ENCODE peak calls at places on chromosomes 16 and 17, in nine cellular contexts. I is fibroblast of the aortic adventitia; D is HFFc6; C is fibroblast of mammary gland; O is stomach; B is IMR-90; V is activated CD8-positive, alpha-beta T cell treated with anti-CD3 and anti-CD28 coated beads for 36 hours; T is nephron progenitor cell; N is esophagus squamous epithelium. P is an unnamed sample.
A peak's percentile ranks its signal among the peaks of the same experiment; 100 is the strongest.

GRCh38 chr16:31513126-31513525 is 4.9 kb upstream of the RUSF1 start:
- DNase-seq in I (peak; percentile 5), D (peak; percentile 82), C (peak; percentile 49), O (no peak), B (peak; percentile 68), V (no peak), T (no peak), N (no peak), P (no peak)

GRCh38 chr16:84868829-84869457 is 49.2 kb downstream of the CRISPLD2 start:
- DNase-seq in I (no peak), D (no peak), C (no peak), O (no peak), B (no peak), V (no peak), T (no peak), N (no peak), P (no peak)

GRCh38 chr16:89595330-89596060 is 17.9 kb upstream of the DPEP1 start:
- DNase-seq in I (no peak), D (no peak), C (no peak), O (no peak), B (no peak), V (no peak), T (no peak), N (no peak), P (no peak)

GRCh38 chr16:79644977-79645667 is 44.6 kb upstream of the MAF start:
- DNase-seq in I (no peak), D (no peak), C (no peak), O (no peak), B (no peak), V (no peak), T (no peak), N (no peak), P (no peak)

GRCh38 chr16:30350134-30350871 is 4.8 kb downstream of the CD2BP2 start:
- DNase-seq in I (no peak), D (no peak), C (peak; percentile 24), O (no peak), B (no peak), V (peak; percentile 73), T (no peak), N (no peak), P (no peak)

GRCh38 chr17:20010099-20010863 is 1.1 kb downstream of the SPECC1 start:
- DNase-seq in I (peak; percentile 70), D (peak; percentile 63), C (peak; percentile 61), O (peak; percentile 45), B (peak; percentile 61), V (no peak), T (no peak), N (no peak), P (peak; percentile 71)

GRCh38 chr17:49530118-49530517 is 35.0 kb downstream of the NGFR start:
- DNase-seq in I (no peak), D (no peak), C (no peak), O (no peak), B (no peak), V (no peak), T (no peak), N (no peak), P (no peak)

GRCh38 chr16:22092143-22092933 is at the start of gene VWA3A:
- DNase-seq in I (peak; percentile 70), D (peak; percentile 75), C (peak; percentile 41), O (no peak), B (peak; percentile 64), V (no peak), T (peak; percentile 50), N (no peak), P (no peak)

GRCh38 chr17:78316115-78316866 is 43.6 kb downstream of the SOCS3 start:
- DNase-seq in I (no peak), D (no peak), C (no peak), O (no peak), B (no peak), V (no peak), T (no peak), N (no peak), P (no peak)

GRCh38 chr17:48375356-48375755 is 54.7 kb downstream of the SKAP1 start:
- DNase-seq in I (peak; percentile 22), D (no peak), C (peak; percentile 64), O (no peak), B (peak; percentile 35), V (no peak), T (no peak), N (no peak), P (no peak)

GRCh38 chr16:11497329-11497805 is 89.4 kb downstream of the LITAF start:
- DNase-seq in I (peak; percentile 60), D (peak; percentile 74), C (peak; percentile 45), O (peak; percentile 97), B (peak; percentile 56), V (peak; percentile 48), T (peak; percentile 57), N (no peak), P (peak; percentile 43)

GRCh38 chr17:79617740-79618382 is 7.0 kb upstream of the RBFOX3 start:
- DNase-seq in I (no peak), D (no peak), C (no peak), O (no peak), B (no peak), V (no peak), T (no peak), N (no peak), P (no peak)

GRCh38 chr16:73126453-73126853 is 78.5 kb upstream of the ZFHX3 start:
- DNase-seq in I (peak; percentile 85), D (peak; percentile 6), C (peak; percentile 99), O (no peak), B (peak; percentile 61), V (no peak), T (no peak), N (no peak), P (peak; percentile 32)

GRCh38 chr16:55914383-55914782 is 39.2 kb upstream of the CES5A start:
- DNase-seq in I (no peak), D (no peak), C (no peak), O (no peak), B (no peak), V (no peak), T (no peak), N (no peak), P (no peak)

GRCh38 chr16:4877298-4877685 is 30.0 kb downstream of the UBN1 start:
- DNase-seq in I (no peak), D (no peak), C (no peak), O (no peak), B (no peak), V (no peak), T (no peak), N (no peak), P (no peak)

GRCh38 chr16:745739-746138 is 4.9 kb upstream of the CIAO3 start:
- DNase-seq in I (no peak), D (no peak), C (no peak), O (peak; percentile 44), B (no peak), V (peak; percentile 49), T (peak; percentile 73), N (no peak), P (no peak)

GRCh38 chr17:147796-148740 is 10.7 kb downstream of the SCGB1C2 start:
- DNase-seq in I (no peak), D (no peak), C (no peak), O (peak; percentile 16), B (no peak), V (no peak), T (no peak), N (no peak), P (no peak)

GRCh38 chr17:4492762-4493561 is 5.7 kb upstream of the SPNS2 start:
- DNase-seq in I (peak; percentile 16), D (peak; percentile 4), C (peak; percentile 30), O (peak; percentile 70), B (peak; percentile 28), V (peak; percentile 37), T (peak; percentile 97), N (no peak), P (peak; percentile 54)

GRCh38 chr16:78684655-78685400 is 585.4 kb downstream of the WWOX start:
- DNase-seq in I (peak; percentile 70), D (no peak), C (peak; percentile 97), O (no peak), B (no peak), V (no peak), T (no peak), N (no peak), P (no peak)

GRCh38 chr16:53768593-53768992 is 64.6 kb downstream of the FTO start:
- DNase-seq in I (peak; percentile 81), D (peak; percentile 93), C (peak; percentile 95), O (no peak), B (peak; percentile 87), V (peak; percentile 15), T (no peak), N (no peak), P (peak; percentile 32)

GRCh38 chr16:10594312-10594950 is 14.0 kb upstream of the EMP2 start:
- DNase-seq in I (no peak), D (no peak), C (no peak), O (peak; percentile 79), B (no peak), V (no peak), T (no peak), N (no peak), P (no peak)

GRCh38 chr17:68248199-68248825 is 469 bp downstream of the AMZ2 start:
- DNase-seq in I (peak; percentile 85), D (peak; percentile 55), C (peak; percentile 65), O (peak; percentile 49), B (peak; percentile 57), V (no peak), T (no peak), N (no peak), P (peak; percentile 51)

DNA sequence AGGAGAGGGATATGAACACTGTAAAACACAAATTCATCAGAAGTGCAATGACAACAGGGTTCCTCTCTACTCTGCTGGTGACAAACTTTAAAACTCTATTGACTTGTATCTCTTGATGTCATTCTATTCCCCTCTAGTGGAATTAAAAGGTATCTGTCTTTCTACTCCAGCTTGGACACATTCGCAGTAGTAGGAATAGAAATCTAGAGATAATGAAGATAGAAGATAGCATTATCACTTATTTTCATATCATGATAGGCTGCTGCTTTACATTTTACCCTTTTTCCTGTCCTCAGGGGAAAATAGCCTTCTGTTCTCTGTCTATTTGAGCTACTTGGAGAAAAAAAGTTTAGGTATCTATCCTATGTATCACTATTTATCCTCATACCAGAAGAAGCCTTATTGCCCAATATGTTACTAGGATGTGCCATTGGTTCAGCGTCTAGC is 209.6 kb upstream of the CACNG5 start:
- DNase-seq in I (peak; percentile 58), D (peak; percentile 35), C (peak; percentile 43), O (no peak), B (peak; percentile 49), V (no peak), T (no peak), N (no peak), P (peak; percentile 70)
- TF ChIP-seq CTCF in I (peak; percentile 54), D (peak; percentile 76), C (peak; percentile 50), O (no peak), B (peak; percentile 58), V (no peak), T (peak; percentile 46), N (no peak), P (peak; percentile 70)

GRCh38 chr17:74963656-74964055 is 8.9 kb downstream of the HID1 start:
- DNase-seq in I (no peak), D (no peak), C (no peak), O (no peak), B (no peak), V (no peak), T (no peak), N (no peak), P (no peak)
- TF ChIP-seq CTCF in I (no peak), D (peak; percentile 39), C (no peak), O (no peak), B (peak; percentile 10), V (no peak), T (peak; percentile 20), N (no peak), P (peak; percentile 25)

GRCh38 chr17:39533891-39534290 is 72.6 kb downstream of the CDK12 start:
- DNase-seq in I (no peak), D (no peak), C (no peak), O (no peak), B (peak; percentile 25), V (no peak), T (no peak), N (no peak), P (no peak)
- TF ChIP-seq CTCF in I (no peak), D (no peak), C (no peak), O (no peak), B (no peak), V (no peak), T (no peak), N (no peak), P (no peak)

GRCh38 chr17:30906101-30906911 is at the start of gene TEFM:
- DNase-seq in I (peak; percentile 93), D (peak; percentile 91), C (peak; percentile 90), O (peak; percentile 91), B (peak; percentile 92), V (peak; percentile 91), T (peak; percentile 89), N (peak; percentile 45), P (peak; percentile 88)
- TF ChIP-seq CTCF in I (no peak), D (no peak), C (no peak), O (no peak), B (no peak), V (no peak), T (no peak), N (no peak), P (no peak)

P was measured in A673.